ENCODE peak calls at places on chromosomes 3 and 15, in five cellular contexts. One of them, this sample, is unnamed.

GRCh38 chr3:113231827-113232253 is 20.5 kb downstream of the BOC start:
- DNase-seq in CD4-positive, alpha-beta T cell: no peak
- DNase-seq in Calu3: peak
- DNase-seq in brain microvascular endothelial cell: peak
- DNase-seq in cardiac muscle cell: peak
- DNase-seq in this sample: no peak

GRCh38 chr3:187150599-187150998 is 11.3 kb upstream of the RPL39L start:
- DNase-seq in CD4-positive, alpha-beta T cell: peak
- DNase-seq in Calu3: peak
- DNase-seq in brain microvascular endothelial cell: no peak
- DNase-seq in cardiac muscle cell: no peak
- DNase-seq in this sample: peak

GRCh38 chr3:30193625-30194044 is 412.8 kb upstream of the TGFBR2 start:
- DNase-seq in CD4-positive, alpha-beta T cell: no peak
- DNase-seq in Calu3: no peak
- DNase-seq in brain microvascular endothelial cell: no peak
- DNase-seq in cardiac muscle cell: no peak
- DNase-seq in this sample: no peak

GRCh38 chr3:47741925-47742324 is 39.8 kb downstream of the SMARCC1 start:
- DNase-seq in CD4-positive, alpha-beta T cell: no peak
- DNase-seq in Calu3: no peak
- DNase-seq in brain microvascular endothelial cell: no peak
- DNase-seq in cardiac muscle cell: no peak
- DNase-seq in this sample: no peak

GRCh38 chr3:174958671-174959328 is 99.7 kb downstream of the NAALADL2 start:
- DNase-seq in CD4-positive, alpha-beta T cell: no peak
- DNase-seq in Calu3: no peak
- DNase-seq in brain microvascular endothelial cell: no peak
- DNase-seq in cardiac muscle cell: peak
- DNase-seq in this sample: no peak

GRCh38 chr15:70703483-70703882 is 59.9 kb downstream of the UACA start:
- DNase-seq in CD4-positive, alpha-beta T cell: no peak
- DNase-seq in Calu3: peak
- DNase-seq in brain microvascular endothelial cell: peak
- DNase-seq in cardiac muscle cell: peak
- DNase-seq in this sample: no peak

GRCh38 chr15:64702816-64703631 is 72.4 kb downstream of the RBPMS2 start:
- DNase-seq in CD4-positive, alpha-beta T cell: peak
- DNase-seq in Calu3: peak
- DNase-seq in brain microvascular endothelial cell: peak
- DNase-seq in cardiac muscle cell: peak
- DNase-seq in this sample: peak

GRCh38 chr3:33076952-33077351 is 20.0 kb downstream of the GLB1 start:
- DNase-seq in CD4-positive, alpha-beta T cell: no peak
- DNase-seq in Calu3: no peak
- DNase-seq in brain microvascular endothelial cell: no peak
- DNase-seq in cardiac muscle cell: no peak
- DNase-seq in this sample: no peak

GRCh38 chr15:91975241-91975978 is 121.9 kb downstream of the SLCO3A1 start:
- DNase-seq in CD4-positive, alpha-beta T cell: no peak
- DNase-seq in Calu3: peak
- DNase-seq in brain microvascular endothelial cell: no peak
- DNase-seq in cardiac muscle cell: no peak
- DNase-seq in this sample: no peak

GRCh38 chr3:204102-204501 is 7.5 kb downstream of the CHL1 start:
- DNase-seq in CD4-positive, alpha-beta T cell: no peak
- DNase-seq in Calu3: no peak
- DNase-seq in brain microvascular endothelial cell: no peak
- DNase-seq in cardiac muscle cell: no peak
- DNase-seq in this sample: no peak

GRCh38 chr3:210649-211048 is 14.1 kb downstream of the CHL1 start:
- DNase-seq in CD4-positive, alpha-beta T cell: no peak
- DNase-seq in Calu3: no peak
- DNase-seq in brain microvascular endothelial cell: no peak
- DNase-seq in cardiac muscle cell: no peak
- DNase-seq in this sample: no peak

GRCh38 chr3:212432-212831 is 15.9 kb downstream of the CHL1 start:
- DNase-seq in CD4-positive, alpha-beta T cell: no peak
- DNase-seq in Calu3: no peak
- DNase-seq in brain microvascular endothelial cell: no peak
- DNase-seq in cardiac muscle cell: no peak
- DNase-seq in this sample: no peak

DNA sequence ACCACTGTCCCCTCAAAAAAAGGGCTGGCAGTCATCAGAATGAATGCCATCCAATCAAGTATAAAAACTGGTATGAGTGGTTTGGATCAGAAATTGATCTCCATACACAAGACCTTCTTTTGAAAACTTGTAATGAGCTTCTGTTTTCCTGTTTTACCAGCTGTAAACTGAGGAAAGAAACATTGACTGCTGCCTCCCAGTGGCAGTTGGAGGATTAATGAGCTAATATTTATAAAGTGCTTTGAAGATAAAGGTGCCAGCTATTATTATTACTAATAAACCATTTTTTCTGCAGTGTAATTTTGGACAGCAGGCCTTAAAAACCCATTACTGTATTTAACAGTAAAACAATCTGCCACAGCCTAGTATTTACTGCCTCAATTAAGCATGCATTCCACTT is 11.4 kb downstream of the CHL1 start:
- DNase-seq in CD4-positive, alpha-beta T cell: no peak
- DNase-seq in Calu3: no peak
- DNase-seq in brain microvascular endothelial cell: no peak
- DNase-seq in cardiac muscle cell: no peak
- DNase-seq in this sample: no peak
- TF ChIP-seq CTCF in CD4-positive, alpha-beta T cell: no peak
- TF ChIP-seq CTCF in Calu3: no peak
- TF ChIP-seq CTCF in brain microvascular endothelial cell: no peak
- TF ChIP-seq CTCF in cardiac muscle cell: no peak
- TF ChIP-seq CTCF in this sample: no peak

DNA sequence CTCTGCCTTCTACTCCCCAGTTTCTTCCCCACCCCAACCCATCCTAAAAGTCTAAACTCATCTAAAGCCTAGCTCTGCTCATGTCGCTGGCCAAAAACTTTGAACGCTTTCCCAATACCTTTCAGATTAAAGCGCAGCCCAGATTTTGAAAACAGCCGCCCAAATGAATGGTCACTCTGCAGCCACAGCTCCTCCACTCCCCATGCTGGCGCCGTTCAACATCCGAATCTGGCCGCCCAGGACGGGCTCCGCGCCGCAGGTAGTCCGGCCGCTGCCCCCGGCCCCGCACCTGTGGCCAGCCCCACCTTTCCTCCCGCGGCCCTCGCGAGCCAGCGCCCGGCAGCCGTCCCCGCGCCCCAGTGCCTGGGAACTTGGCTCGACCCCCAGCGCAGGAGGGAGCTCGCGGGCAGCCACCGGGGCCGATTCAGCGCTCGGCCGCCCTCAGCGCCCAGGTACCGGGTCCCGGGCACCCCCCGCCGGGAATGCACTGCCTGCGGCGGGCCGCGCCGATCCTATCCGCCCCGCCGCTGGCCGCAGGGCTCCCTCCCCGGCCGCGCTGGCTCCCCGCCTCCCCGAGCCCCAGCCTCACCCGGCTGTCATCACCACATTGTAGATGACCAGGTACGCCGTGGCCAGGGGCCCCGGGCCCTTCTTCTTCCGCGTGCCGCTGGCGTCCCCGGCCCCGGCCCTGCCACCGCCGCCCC is 417 bp downstream of the HACD2 start:
- DNase-seq in CD4-positive, alpha-beta T cell: no peak
- DNase-seq in Calu3: peak
- DNase-seq in brain microvascular endothelial cell: no peak
- DNase-seq in cardiac muscle cell: peak
- DNase-seq in this sample: no peak
- TF ChIP-seq CTCF in CD4-positive, alpha-beta T cell: no peak
- TF ChIP-seq CTCF in Calu3: no peak
- TF ChIP-seq CTCF in brain microvascular endothelial cell: no peak
- TF ChIP-seq CTCF in cardiac muscle cell: peak
- TF ChIP-seq CTCF in this sample: peak

GRCh38 chr3:28335246-28335645 is 13.3 kb upstream of the ZCWPW2 start:
- DNase-seq in CD4-positive, alpha-beta T cell: no peak
- DNase-seq in Calu3: no peak
- DNase-seq in brain microvascular endothelial cell: no peak
- DNase-seq in cardiac muscle cell: no peak
- DNase-seq in this sample: no peak

GRCh38 chr3:28334552-28334951 is 14.0 kb upstream of the ZCWPW2 start:
- DNase-seq in CD4-positive, alpha-beta T cell: no peak
- DNase-seq in Calu3: no peak
- DNase-seq in brain microvascular endothelial cell: no peak
- DNase-seq in cardiac muscle cell: peak
- DNase-seq in this sample: no peak
- TF ChIP-seq CTCF in CD4-positive, alpha-beta T cell: peak
- TF ChIP-seq CTCF in Calu3: peak
- TF ChIP-seq CTCF in brain microvascular endothelial cell: no peak
- TF ChIP-seq CTCF in cardiac muscle cell: peak
- TF ChIP-seq CTCF in this sample: no peak

GRCh38 chr15:31584195-31584594 is 257.6 kb downstream of the KLF13 start:
- DNase-seq in CD4-positive, alpha-beta T cell: no peak
- DNase-seq in Calu3: no peak
- DNase-seq in brain microvascular endothelial cell: no peak
- DNase-seq in cardiac muscle cell: no peak
- DNase-seq in this sample: no peak

GRCh38 chr15:31590609-31591008 is 264.0 kb downstream of the KLF13 start:
- DNase-seq in CD4-positive, alpha-beta T cell: no peak
- DNase-seq in Calu3: no peak
- DNase-seq in brain microvascular endothelial cell: no peak
- DNase-seq in cardiac muscle cell: no peak
- DNase-seq in this sample: no peak

GRCh38 chr15:31586841-31587240 is 260.2 kb downstream of the KLF13 start:
- DNase-seq in CD4-positive, alpha-beta T cell: no peak
- DNase-seq in Calu3: no peak
- DNase-seq in brain microvascular endothelial cell: no peak
- DNase-seq in cardiac muscle cell: no peak
- DNase-seq in this sample: no peak

GRCh38 chr15:31585231-31585630 is 258.6 kb downstream of the KLF13 start:
- DNase-seq in CD4-positive, alpha-beta T cell: no peak
- DNase-seq in Calu3: no peak
- DNase-seq in brain microvascular endothelial cell: no peak
- DNase-seq in cardiac muscle cell: no peak
- DNase-seq in this sample: no peak

DNA sequence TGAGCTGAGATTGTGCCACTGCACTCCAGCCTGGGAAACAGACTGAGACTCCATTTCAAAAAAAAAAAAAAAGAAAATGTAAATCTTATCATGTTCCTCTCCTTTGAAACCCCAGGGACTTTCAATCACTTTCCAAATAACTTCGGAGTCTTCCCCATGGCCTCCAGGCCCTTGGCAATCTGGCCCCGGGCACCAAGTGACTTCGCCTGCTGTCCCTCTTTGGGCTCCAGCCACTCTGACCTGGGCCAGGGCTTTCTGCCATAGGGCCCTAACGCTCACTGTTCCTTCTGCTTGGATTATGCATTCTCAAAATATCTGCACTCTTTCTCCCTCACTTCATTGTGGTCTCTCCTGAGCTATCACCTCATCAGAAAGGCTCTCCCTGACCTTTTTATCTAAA is 260.9 kb downstream of the KLF13 start:
- DNase-seq in CD4-positive, alpha-beta T cell: no peak
- DNase-seq in Calu3: no peak
- DNase-seq in brain microvascular endothelial cell: no peak
- DNase-seq in cardiac muscle cell: no peak
- DNase-seq in this sample: no peak
- TF ChIP-seq CTCF in CD4-positive, alpha-beta T cell: no peak
- TF ChIP-seq CTCF in Calu3: no peak
- TF ChIP-seq CTCF in brain microvascular endothelial cell: no peak
- TF ChIP-seq CTCF in cardiac muscle cell: no peak
- TF ChIP-seq CTCF in this sample: no peak

DNA sequence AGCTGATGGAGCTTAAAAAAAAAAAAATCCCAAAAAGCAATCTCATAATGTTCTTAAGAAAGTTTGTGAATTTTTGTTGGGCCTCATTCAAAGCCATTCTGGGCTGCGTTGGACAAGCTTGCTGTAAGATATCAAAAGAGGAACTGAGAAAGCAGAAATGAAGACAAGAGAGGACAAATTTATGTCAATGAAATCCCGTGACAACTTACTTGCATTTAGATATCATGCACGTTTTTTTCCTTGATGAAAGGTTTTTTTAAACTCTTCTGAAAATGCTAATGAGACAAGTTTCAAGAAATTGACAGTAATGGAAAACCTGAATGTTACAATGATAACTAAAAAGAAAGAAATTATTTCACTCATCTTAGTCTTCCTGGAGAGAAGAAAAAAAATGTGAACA is 662.9 kb downstream of the SQOR start:
- DNase-seq in CD4-positive, alpha-beta T cell: no peak
- DNase-seq in Calu3: no peak
- DNase-seq in brain microvascular endothelial cell: no peak
- DNase-seq in cardiac muscle cell: no peak
- DNase-seq in this sample: no peak
- TF ChIP-seq CTCF in CD4-positive, alpha-beta T cell: no peak
- TF ChIP-seq CTCF in Calu3: no peak
- TF ChIP-seq CTCF in brain microvascular endothelial cell: no peak
- TF ChIP-seq CTCF in cardiac muscle cell: no peak
- TF ChIP-seq CTCF in this sample: no peak

GRCh38 chr3:51384730-51385473 is at the start of gene MANF:
- DNase-seq in CD4-positive, alpha-beta T cell: peak
- DNase-seq in Calu3: peak
- DNase-seq in brain microvascular endothelial cell: peak
- DNase-seq in cardiac muscle cell: peak
- DNase-seq in this sample: peak
- TF ChIP-seq CTCF in CD4-positive, alpha-beta T cell: no peak
- TF ChIP-seq CTCF in Calu3: no peak
- TF ChIP-seq CTCF in brain microvascular endothelial cell: no peak
- TF ChIP-seq CTCF in cardiac muscle cell: no peak
- TF ChIP-seq CTCF in this sample: no peak

GRCh38 chr3:76726034-76726433 is 313.9 kb upstream of the ROBO2 start:
- DNase-seq in CD4-positive, alpha-beta T cell: no peak
- DNase-seq in Calu3: no peak
- DNase-seq in brain microvascular endothelial cell: no peak
- DNase-seq in cardiac muscle cell: no peak
- DNase-seq in this sample: no peak

GRCh38 chr3:76731471-76731870 is 308.4 kb upstream of the ROBO2 start:
- DNase-seq in CD4-positive, alpha-beta T cell: no peak
- DNase-seq in Calu3: no peak
- DNase-seq in brain microvascular endothelial cell: no peak
- DNase-seq in cardiac muscle cell: no peak
- DNase-seq in this sample: no peak

GRCh38 chr3:76724075-76724474 is 315.8 kb upstream of the ROBO2 start:
- DNase-seq in CD4-positive, alpha-beta T cell: no peak
- DNase-seq in Calu3: no peak
- DNase-seq in brain microvascular endothelial cell: no peak
- DNase-seq in cardiac muscle cell: no peak
- DNase-seq in this sample: no peak

GRCh38 chr3:76724706-76725105 is 315.2 kb upstream of the ROBO2 start:
- DNase-seq in CD4-positive, alpha-beta T cell: no peak
- DNase-seq in Calu3: no peak
- DNase-seq in brain microvascular endothelial cell: no peak
- DNase-seq in cardiac muscle cell: no peak
- DNase-seq in this sample: no peak

DNA sequence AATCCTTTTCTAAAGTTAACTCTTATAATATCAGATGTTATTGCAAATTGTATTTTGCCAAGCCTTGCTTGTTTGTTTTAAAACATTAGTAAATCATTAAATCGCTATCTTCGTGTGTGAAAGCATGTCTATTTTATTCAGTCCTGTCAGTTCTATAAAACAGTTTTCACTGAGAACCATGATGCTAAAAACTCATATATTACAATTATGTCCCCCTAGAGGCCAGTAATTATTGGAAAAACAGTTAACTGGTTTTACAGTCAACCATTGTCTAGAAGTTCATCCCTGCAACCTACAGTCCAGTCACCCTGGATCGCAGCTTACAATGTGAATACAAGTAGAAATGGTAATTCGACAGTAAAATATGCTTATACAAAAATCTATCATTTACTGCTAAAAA is 311.5 kb upstream of the ROBO2 start:
- DNase-seq in CD4-positive, alpha-beta T cell: no peak
- DNase-seq in Calu3: no peak
- DNase-seq in brain microvascular endothelial cell: no peak
- DNase-seq in cardiac muscle cell: no peak
- DNase-seq in this sample: no peak
- TF ChIP-seq CTCF in CD4-positive, alpha-beta T cell: no peak
- TF ChIP-seq CTCF in Calu3: no peak
- TF ChIP-seq CTCF in brain microvascular endothelial cell: no peak
- TF ChIP-seq CTCF in cardiac muscle cell: no peak
- TF ChIP-seq CTCF in this sample: no peak